ENCODE peak calls at places on chromosomes 6 and 20, in eight cellular contexts. V is mammary epithelial cell, D is fibroblast of lung, P is neural progenitor cell, T is hepatocyte, I is HCT116, L is PC-9, X is IMR-90. G is an unnamed sample.

GRCh38 chr6:37324131-37325033 is 29.4 kb upstream of the RNF8 start:
- DNase-seq in V (peak; percentile 78), D (peak; percentile 36), P (no peak), T (no peak), I (peak; percentile 28), L (no peak), X (peak; percentile 70), G (peak; percentile 19)

GRCh38 chr20:16580127-16580526 is 6.9 kb upstream of the KIF16B start:
- DNase-seq in V (peak; percentile 76), D (peak; percentile 75), P (peak; percentile 73), T (peak; percentile 66), I (no peak), L (peak; percentile 25), X (peak; percentile 77), G (no peak)

GRCh38 chr6:16139541-16139940 is 10.7 kb downstream of the MYLIP start:
- DNase-seq in V (no peak), D (no peak), P (no peak), T (no peak), I (no peak), L (no peak), X (no peak), G (no peak)

GRCh38 chr6:75377386-75377785 is 92.8 kb upstream of the TMEM30A start:
- DNase-seq in V (no peak), D (no peak), P (peak; percentile 38), T (no peak), I (no peak), L (no peak), X (no peak), G (no peak)

GRCh38 chr20:23278172-23278571 is 72.4 kb upstream of the NXT1 start:
- DNase-seq in V (no peak), D (no peak), P (no peak), T (no peak), I (no peak), L (no peak), X (no peak), G (no peak)

GRCh38 chr6:144064831-144065668 is 30.3 kb downstream of the SF3B5 start:
- DNase-seq in V (no peak), D (peak; percentile 5), P (peak; percentile 56), T (peak; percentile 7), I (no peak), L (no peak), X (no peak), G (no peak)

GRCh38 chr6:16572943-16573342 is 188.3 kb downstream of the ATXN1 start:
- DNase-seq in V (no peak), D (no peak), P (peak; percentile 60), T (no peak), I (no peak), L (no peak), X (no peak), G (no peak)

GRCh38 chr20:58987790-58988564 is 6.9 kb downstream of the NELFCD start:
- DNase-seq in V (no peak), D (no peak), P (no peak), T (no peak), I (no peak), L (no peak), X (no peak), G (no peak)

GRCh38 chr20:63706852-63707557 is 771 bp downstream of the ARFRP1 start:
- DNase-seq in V (peak; percentile 59), D (peak; percentile 31), P (peak; percentile 59), T (peak; percentile 72), I (no peak), L (peak; percentile 69), X (peak; percentile 35), G (no peak)

GRCh38 chr20:16147221-16147620 is 426.0 kb downstream of the KIF16B start:
- DNase-seq in V (no peak), D (no peak), P (no peak), T (no peak), I (no peak), L (no peak), X (no peak), G (no peak)

GRCh38 chr20:20815711-20816455 is 103.4 kb upstream of the RALGAPA2 start:
- DNase-seq in V (no peak), D (no peak), P (no peak), T (no peak), I (no peak), L (no peak), X (no peak), G (no peak)

GRCh38 chr6:55603987-55604386 is 25.0 kb upstream of the HMGCLL1 start:
- DNase-seq in V (no peak), D (no peak), P (no peak), T (no peak), I (no peak), L (no peak), X (no peak), G (no peak)

GRCh38 chr6:140970485-140970884 is 1162.2 kb upstream of the GJE1 start:
- DNase-seq in V (no peak), D (no peak), P (no peak), T (peak; percentile 53), I (no peak), L (no peak), X (peak; percentile 8), G (no peak)

GRCh38 chr6:38671885-38672467 is 31.0 kb downstream of the GLO1 start:
- DNase-seq in V (peak; percentile 56), D (peak; percentile 77), P (peak; percentile 74), T (peak; percentile 78), I (peak; percentile 28), L (peak; percentile 17), X (peak; percentile 76), G (no peak)

GRCh38 chr20:62252342-62252966 is 14.1 kb downstream of the OSBPL2 start:
- DNase-seq in V (peak; percentile 64), D (peak; percentile 18), P (no peak), T (no peak), I (no peak), L (peak; percentile 41), X (peak; percentile 22), G (no peak)

GRCh38 chr6:80425089-80425823 is 318.8 kb downstream of the BCKDHB start:
- DNase-seq in V (peak; percentile 59), D (peak; percentile 97), P (no peak), T (no peak), I (no peak), L (no peak), X (peak; percentile 99), G (peak; percentile 58)

GRCh38 chr20:22248052-22248667 is 336.2 kb downstream of the FOXA2 start:
- DNase-seq in V (no peak), D (no peak), P (peak; percentile 65), T (peak; percentile 36), I (no peak), L (no peak), X (no peak), G (no peak)

GRCh38 chr6:169723991-169724553 is at the start of gene PHF10:
- DNase-seq in V (no peak), D (peak; percentile 28), P (peak; percentile 91), T (peak; percentile 76), I (no peak), L (no peak), X (no peak), G (no peak)

GRCh38 chr6:169726049-169726400 is 1.7 kb upstream of the PHF10 start:
- DNase-seq in V (no peak), D (no peak), P (no peak), T (no peak), I (no peak), L (no peak), X (no peak), G (no peak)

GRCh38 chr6:169726963-169727362 is 2.7 kb upstream of the PHF10 start:
- DNase-seq in V (no peak), D (no peak), P (no peak), T (no peak), I (no peak), L (no peak), X (no peak), G (no peak)

GRCh38 chr6:169724554-169725269 is 412 bp upstream of the PHF10 start:
- DNase-seq in V (no peak), D (peak; percentile 16), P (no peak), T (peak; percentile 88), I (no peak), L (peak; percentile 33), X (peak; percentile 24), G (no peak)

GRCh38 chr6:169725270-169726048 is 1.2 kb upstream of the PHF10 start:
- DNase-seq in V (no peak), D (peak; percentile 91), P (peak; percentile 92), T (peak; percentile 82), I (no peak), L (peak; percentile 21), X (peak; percentile 94), G (no peak)
- H3K4me3 ChIP-seq in V (peak overlapping the region; percentile 23), D (peak overlapping the region; percentile 58), P (peak overlapping the region; percentile 67), T (peak overlapping the region; percentile 89), I (peak overlapping the region; percentile 43), L (peak overlapping the region; percentile 75), X (peak overlapping the region; percentile 48), G (peak overlapping the region; percentile 40)

GRCh38 chr20:47566269-47566668 is 64.6 kb downstream of the NCOA3 start:
- DNase-seq in V (no peak), D (no peak), P (no peak), T (no peak), I (no peak), L (no peak), X (no peak), G (no peak)
- H4K20me1 ChIP-seq in V (peaks cover 2% of the 10 kb centered on the region), D (no peaks in the 10 kb centered on the region), P (peaks cover 54% of the 10 kb centered on the region), T (peaks cover 6% of the 10 kb centered on the region), I (no peaks in the 10 kb centered on the region), L (peaks cover 36% of the 10 kb centered on the region), X (peaks cover 37% of the 10 kb centered on the region), G (no peaks in the 10 kb centered on the region)

GRCh38 chr6:17865243-17865642 is 122.2 kb downstream of the KIF13A start:
- DNase-seq in V (peak; percentile 98), D (no peak), P (no peak), T (peak; percentile 35), I (peak; percentile 58), L (peak; percentile 92), X (peak; percentile 39), G (peak; percentile 97)
- H3K4me3 ChIP-seq in V (peak overlapping the region; percentile 14), D (no peak overlapping the region), P (no peak overlapping the region), T (no peak overlapping the region), I (no peak overlapping the region), L (peak overlapping the region; percentile 24), X (no peak overlapping the region), G (peak overlapping the region; percentile 44)

GRCh38 chr6:142833054-142833453 is 111.9 kb downstream of the HIVEP2 start:
- DNase-seq in V (peak; percentile 91), D (peak; percentile 93), P (no peak), T (no peak), I (no peak), L (no peak), X (peak; percentile 98), G (peak; percentile 71)

GRCh38 chr6:142833798-142834197 is 111.2 kb downstream of the HIVEP2 start:
- DNase-seq in V (no peak), D (no peak), P (no peak), T (no peak), I (no peak), L (no peak), X (no peak), G (no peak)

GRCh38 chr6:142834853-142835252 is 110.1 kb downstream of the HIVEP2 start:
- DNase-seq in V (no peak), D (no peak), P (no peak), T (no peak), I (no peak), L (no peak), X (no peak), G (no peak)

GRCh38 chr6:142838821-142839685 is 105.9 kb downstream of the HIVEP2 start:
- DNase-seq in V (peak; percentile 93), D (no peak), P (no peak), T (no peak), I (peak; percentile 86), L (no peak), X (peak; percentile 72), G (peak; percentile 67)

DNA sequence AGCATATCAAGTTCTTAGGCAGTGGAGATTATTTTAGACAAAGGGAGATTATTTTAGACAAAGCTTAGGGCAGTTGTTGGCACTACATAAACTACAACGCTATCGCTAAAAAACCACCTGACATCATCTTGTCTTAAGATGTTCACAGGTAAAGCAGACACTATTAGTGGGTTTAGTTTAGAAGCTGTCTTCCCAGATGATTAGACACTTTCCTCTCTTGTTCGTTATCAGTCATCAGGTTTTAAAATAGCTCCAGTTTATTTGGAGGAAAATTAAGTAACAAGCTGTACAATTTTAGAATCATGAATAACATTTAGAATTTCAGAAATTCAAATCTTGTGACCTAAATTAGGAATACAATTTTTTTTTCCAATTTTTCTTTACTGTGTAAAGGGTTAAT is 109.2 kb downstream of the HIVEP2 start:
- DNase-seq in V (no peak), D (no peak), P (no peak), T (no peak), I (no peak), L (no peak), X (no peak), G (no peak)
- H4K20me1 ChIP-seq in V (no peaks in the 10 kb centered on the region), D (no peaks in the 10 kb centered on the region), P (no peaks in the 10 kb centered on the region), T (no peaks in the 10 kb centered on the region), I (no peaks in the 10 kb centered on the region), L (no peaks in the 10 kb centered on the region), X (no peaks in the 10 kb centered on the region), G (no peaks in the 10 kb centered on the region)

G was measured in keratinocyte.